ENCODE peak calls at places on chromosomes 11 and 22, in eight cellular contexts. One of them, this sample, is unnamed. For H3K4me1, the result is how much of the 10 kb centered on the place peaks cover.

GRCh38 chr11:103892603-103893002 is 143.8 kb upstream of the DDI1 start:
- DNase-seq in A549: peak
- DNase-seq in sigmoid colon: no peak
- DNase-seq in ovary: no peak
- DNase-seq in HepG2: no peak
- DNase-seq in transverse colon: no peak
- DNase-seq in GM12878: no peak
- DNase-seq in K562: no peak
- DNase-seq in this sample: no peak

GRCh38 chr22:26718488-26718887 is 61.1 kb downstream of the MIAT start:
- DNase-seq in A549: no peak
- DNase-seq in sigmoid colon: no peak
- DNase-seq in ovary: no peak
- DNase-seq in HepG2: no peak
- DNase-seq in transverse colon: no peak
- DNase-seq in GM12878: no peak
- DNase-seq in K562: no peak
- DNase-seq in this sample: no peak

GRCh38 chr11:26322335-26323067 is 9.4 kb upstream of the ANO3 start:
- DNase-seq in A549: no peak
- DNase-seq in sigmoid colon: no peak
- DNase-seq in ovary: no peak
- DNase-seq in HepG2: no peak
- DNase-seq in transverse colon: no peak
- DNase-seq in GM12878: no peak
- DNase-seq in K562: no peak
- DNase-seq in this sample: no peak

GRCh38 chr11:59510917-59511589 is at the start of gene OR4D9:
- DNase-seq in A549: no peak
- DNase-seq in sigmoid colon: no peak
- DNase-seq in ovary: no peak
- DNase-seq in HepG2: no peak
- DNase-seq in transverse colon: no peak
- DNase-seq in GM12878: no peak
- DNase-seq in K562: no peak
- DNase-seq in this sample: no peak

GRCh38 chr22:36308880-36309279 is 55.9 kb downstream of the APOL1 start:
- DNase-seq in A549: no peak
- DNase-seq in sigmoid colon: no peak
- DNase-seq in ovary: no peak
- DNase-seq in HepG2: no peak
- DNase-seq in transverse colon: no peak
- DNase-seq in GM12878: no peak
- DNase-seq in K562: no peak
- DNase-seq in this sample: no peak

GRCh38 chr11:828501-829115 is 889 bp downstream of the CRACR2B start:
- DNase-seq in A549: no peak
- DNase-seq in sigmoid colon: no peak
- DNase-seq in ovary: no peak
- DNase-seq in HepG2: no peak
- DNase-seq in transverse colon: no peak
- DNase-seq in GM12878: no peak
- DNase-seq in K562: no peak
- DNase-seq in this sample: no peak

GRCh38 chr11:123188508-123189165 is 6.4 kb downstream of the CLMP start:
- DNase-seq in A549: no peak
- DNase-seq in sigmoid colon: no peak
- DNase-seq in ovary: no peak
- DNase-seq in HepG2: no peak
- DNase-seq in transverse colon: no peak
- DNase-seq in GM12878: no peak
- DNase-seq in K562: no peak
- DNase-seq in this sample: no peak

GRCh38 chr11:69921429-69922014 is 102.3 kb upstream of the FGF3 start:
- DNase-seq in A549: no peak
- DNase-seq in sigmoid colon: peak
- DNase-seq in ovary: no peak
- DNase-seq in HepG2: no peak
- DNase-seq in transverse colon: no peak
- DNase-seq in GM12878: no peak
- DNase-seq in K562: no peak
- DNase-seq in this sample: no peak

GRCh38 chr11:3857628-3858027 is 2.2 kb downstream of the STIM1 start:
- DNase-seq in A549: no peak
- DNase-seq in sigmoid colon: no peak
- DNase-seq in ovary: no peak
- DNase-seq in HepG2: peak
- DNase-seq in transverse colon: no peak
- DNase-seq in GM12878: no peak
- DNase-seq in K562: no peak
- DNase-seq in this sample: no peak

GRCh38 chr11:123560001-123560400 is 94.4 kb downstream of the SCN3B start:
- DNase-seq in A549: no peak
- DNase-seq in sigmoid colon: peak
- DNase-seq in ovary: peak
- DNase-seq in HepG2: no peak
- DNase-seq in transverse colon: no peak
- DNase-seq in GM12878: no peak
- DNase-seq in K562: no peak
- DNase-seq in this sample: no peak

DNA sequence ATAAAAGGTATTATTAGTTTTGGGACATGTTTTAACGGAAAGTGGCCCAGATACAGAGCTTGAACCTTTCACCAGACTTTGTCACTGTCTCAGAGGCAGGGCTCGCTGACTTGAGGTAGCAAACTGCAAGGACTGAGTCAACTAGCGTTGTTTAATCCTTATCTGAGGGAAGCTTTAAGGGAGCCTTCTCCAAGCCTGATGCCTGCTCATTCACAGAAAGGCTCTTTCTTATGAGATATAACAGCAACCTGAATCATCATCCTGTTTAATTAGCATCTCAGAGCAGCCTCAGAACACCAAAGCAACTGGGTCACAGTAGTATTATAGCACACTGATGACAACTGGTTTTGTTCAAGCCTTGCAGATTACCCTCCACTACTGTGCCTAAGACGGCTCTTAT is 54.2 kb upstream of the CYP2D6 start:
- DNase-seq in A549: no peak
- DNase-seq in sigmoid colon: no peak
- DNase-seq in ovary: no peak
- DNase-seq in HepG2: no peak
- DNase-seq in transverse colon: no peak
- DNase-seq in GM12878: no peak
- DNase-seq in K562: no peak
- DNase-seq in this sample: no peak
- H3K4me1 ChIP-seq in A549: under half
- H3K4me1 ChIP-seq in sigmoid colon: under half
- H3K4me1 ChIP-seq in ovary: under half
- H3K4me1 ChIP-seq in HepG2: under half
- H3K4me1 ChIP-seq in transverse colon: under half
- H3K4me1 ChIP-seq in GM12878: under half
- H3K4me1 ChIP-seq in K562: under half
- H3K4me1 ChIP-seq in this sample: under half

GRCh38 chr11:48123934-48124755 is 92.5 kb upstream of the OR4B1 start:
- DNase-seq in A549: no peak
- DNase-seq in sigmoid colon: no peak
- DNase-seq in ovary: no peak
- DNase-seq in HepG2: no peak
- DNase-seq in transverse colon: no peak
- DNase-seq in GM12878: no peak
- DNase-seq in K562: no peak
- DNase-seq in this sample: peak

GRCh38 chr11:48129697-48130395 is 86.8 kb upstream of the OR4B1 start:
- DNase-seq in A549: no peak
- DNase-seq in sigmoid colon: no peak
- DNase-seq in ovary: no peak
- DNase-seq in HepG2: no peak
- DNase-seq in transverse colon: no peak
- DNase-seq in GM12878: no peak
- DNase-seq in K562: no peak
- DNase-seq in this sample: no peak

GRCh38 chr11:48124880-48125279 is 91.7 kb upstream of the OR4B1 start:
- DNase-seq in A549: no peak
- DNase-seq in sigmoid colon: no peak
- DNase-seq in ovary: no peak
- DNase-seq in HepG2: no peak
- DNase-seq in transverse colon: no peak
- DNase-seq in GM12878: no peak
- DNase-seq in K562: no peak
- DNase-seq in this sample: peak

GRCh38 chr11:48125866-48126265 is 90.7 kb upstream of the OR4B1 start:
- DNase-seq in A549: no peak
- DNase-seq in sigmoid colon: no peak
- DNase-seq in ovary: no peak
- DNase-seq in HepG2: no peak
- DNase-seq in transverse colon: no peak
- DNase-seq in GM12878: no peak
- DNase-seq in K562: no peak
- DNase-seq in this sample: peak

GRCh38 chr11:48127521-48128183 is 89.0 kb upstream of the OR4B1 start:
- DNase-seq in A549: no peak
- DNase-seq in sigmoid colon: no peak
- DNase-seq in ovary: no peak
- DNase-seq in HepG2: no peak
- DNase-seq in transverse colon: no peak
- DNase-seq in GM12878: no peak
- DNase-seq in K562: no peak
- DNase-seq in this sample: no peak
- TF ChIP-seq EP300 in A549: no peak
- TF ChIP-seq EP300 in sigmoid colon: no peak
- TF ChIP-seq EP300 in ovary: no peak
- TF ChIP-seq EP300 in HepG2: no peak
- TF ChIP-seq EP300 in transverse colon: no peak
- TF ChIP-seq EP300 in GM12878: no peak
- TF ChIP-seq EP300 in K562: no peak
- TF ChIP-seq EP300 in this sample: no peak

DNA sequence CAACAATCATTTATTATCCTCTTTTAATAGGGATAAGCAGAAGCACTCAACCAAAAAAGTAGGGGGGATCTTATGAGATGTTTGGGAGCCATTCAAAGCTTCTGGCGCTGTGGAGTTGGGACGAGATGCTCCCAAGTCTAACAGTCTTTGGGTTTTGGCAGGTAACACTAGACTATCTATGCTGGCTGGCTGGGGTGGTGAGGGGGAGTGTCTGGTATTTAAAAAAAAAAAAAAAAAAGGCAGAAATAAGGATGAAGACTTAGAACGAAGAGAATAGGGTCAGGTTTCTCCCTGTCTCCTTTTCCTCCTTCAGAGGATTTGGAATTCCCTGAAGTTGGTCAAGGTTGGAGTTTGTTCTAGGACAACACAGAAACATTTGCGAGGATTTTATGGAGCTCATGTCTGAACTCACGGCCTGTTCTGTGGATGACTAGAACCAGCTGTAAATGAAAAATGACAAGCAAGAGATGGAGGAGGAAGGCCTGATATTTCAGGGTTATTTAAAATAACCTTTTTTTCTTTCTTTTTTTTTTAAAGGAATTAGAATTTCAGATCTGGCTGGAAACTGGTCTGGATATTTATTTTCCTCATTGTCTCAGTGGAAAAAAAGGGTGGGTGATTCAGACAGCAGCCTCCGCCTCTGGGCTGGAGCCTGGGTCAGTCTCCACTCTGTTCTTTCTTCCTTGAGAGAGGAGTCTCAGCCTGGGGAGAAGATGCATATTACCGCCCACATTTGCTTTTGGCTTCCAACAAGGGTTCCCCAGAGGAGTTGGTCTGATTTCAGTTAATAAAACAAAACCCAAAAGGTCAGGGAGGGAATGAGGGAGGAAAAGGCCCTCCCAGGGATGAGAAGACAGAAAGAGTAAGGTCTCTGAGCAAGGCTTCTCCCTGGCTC is 80.0 kb downstream of the USP35 start:
- DNase-seq in A549: no peak
- DNase-seq in sigmoid colon: peak
- DNase-seq in ovary: peak
- DNase-seq in HepG2: no peak
- DNase-seq in transverse colon: no peak
- DNase-seq in GM12878: no peak
- DNase-seq in K562: no peak
- DNase-seq in this sample: no peak
- H3K27ac ChIP-seq in A549: no peak
- H3K27ac ChIP-seq in sigmoid colon: peak
- H3K27ac ChIP-seq in ovary: no peak
- H3K27ac ChIP-seq in HepG2: no peak
- H3K27ac ChIP-seq in transverse colon: peak
- H3K27ac ChIP-seq in GM12878: no peak
- H3K27ac ChIP-seq in K562: peak
- H3K27ac ChIP-seq in this sample: peak

GRCh38 chr11:134230339-134230738 is 5.9 kb downstream of the VPS26B start:
- DNase-seq in A549: no peak
- DNase-seq in sigmoid colon: no peak
- DNase-seq in ovary: no peak
- DNase-seq in HepG2: no peak
- DNase-seq in transverse colon: no peak
- DNase-seq in GM12878: no peak
- DNase-seq in K562: no peak
- DNase-seq in this sample: no peak
- H3K4me1 ChIP-seq in A549: under half
- H3K4me1 ChIP-seq in sigmoid colon: under half
- H3K4me1 ChIP-seq in ovary: under half
- H3K4me1 ChIP-seq in HepG2: under half
- H3K4me1 ChIP-seq in transverse colon: under half
- H3K4me1 ChIP-seq in GM12878: under half
- H3K4me1 ChIP-seq in K562: under half
- H3K4me1 ChIP-seq in this sample: under half